ENCODE peak calls at places on chromosomes 6 and 20, in four cellular contexts. One of them, this sample, is unnamed.

GRCh38 chr6:1383729-1384548 is 5.4 kb upstream of the FOXF2 start:
- DNase-seq in tibial nerve: no peak
- DNase-seq in stomach: no peak
- DNase-seq in transverse colon: no peak
- DNase-seq in this sample: no peak

GRCh38 chr6:26240981-26241770 is 123.8 kb upstream of the BTN3A2 start:
- DNase-seq in transverse colon: no peak
- DNase-seq in tibial nerve: no peak
- DNase-seq in stomach: no peak
- DNase-seq in this sample: peak

GRCh38 chr6:53924821-53925422 is 130.1 kb downstream of the LRRC1 start:
- DNase-seq in stomach: no peak
- DNase-seq in tibial nerve: no peak
- DNase-seq in transverse colon: no peak
- DNase-seq in this sample: no peak

GRCh38 chr6:137571854-137572253 is 77.7 kb upstream of the OLIG3 start:
- DNase-seq in stomach: peak
- DNase-seq in transverse colon: peak
- DNase-seq in tibial nerve: peak
- DNase-seq in this sample: no peak

GRCh38 chr6:30378290-30378937 is 33.5 kb downstream of the RPP21 start:
- DNase-seq in stomach: no peak
- DNase-seq in tibial nerve: no peak
- DNase-seq in transverse colon: no peak
- DNase-seq in this sample: no peak

GRCh38 chr20:59564171-59564570 is 40.2 kb upstream of the PHACTR3 start:
- DNase-seq in stomach: no peak
- DNase-seq in tibial nerve: no peak
- DNase-seq in transverse colon: no peak
- DNase-seq in this sample: no peak

GRCh38 chr6:85135376-85136094 is 314.3 kb upstream of the NT5E start:
- DNase-seq in tibial nerve: no peak
- DNase-seq in transverse colon: no peak
- DNase-seq in stomach: no peak
- DNase-seq in this sample: no peak

GRCh38 chr6:122180132-122180531 is 219.3 kb upstream of the HSF2 start:
- DNase-seq in tibial nerve: no peak
- DNase-seq in stomach: no peak
- DNase-seq in transverse colon: no peak
- DNase-seq in this sample: no peak

GRCh38 chr6:15510121-15510520 is 152.7 kb downstream of the DTNBP1 start:
- DNase-seq in stomach: no peak
- DNase-seq in tibial nerve: no peak
- DNase-seq in transverse colon: no peak
- DNase-seq in this sample: no peak

GRCh38 chr6:155272353-155273222 is 8.8 kb downstream of the CLDN20 start:
- DNase-seq in tibial nerve: no peak
- DNase-seq in stomach: no peak
- DNase-seq in transverse colon: no peak
- DNase-seq in this sample: no peak

GRCh38 chr6:71933881-71934280 is 47.5 kb downstream of the RIMS1 start:
- DNase-seq in stomach: no peak
- DNase-seq in transverse colon: no peak
- DNase-seq in tibial nerve: no peak
- DNase-seq in this sample: no peak

GRCh38 chr20:48066256-48066655 is 281.0 kb upstream of the SULF2 start:
- DNase-seq in tibial nerve: no peak
- DNase-seq in transverse colon: no peak
- DNase-seq in stomach: no peak
- DNase-seq in this sample: no peak

GRCh38 chr6:142531727-142532126 is 229.9 kb downstream of the ADGRG6 start:
- DNase-seq in stomach: no peak
- DNase-seq in transverse colon: no peak
- DNase-seq in tibial nerve: no peak
- DNase-seq in this sample: no peak

GRCh38 chr20:62457831-62458230 is 18.0 kb downstream of the GATA5 start:
- DNase-seq in stomach: no peak
- DNase-seq in tibial nerve: no peak
- DNase-seq in transverse colon: no peak
- DNase-seq in this sample: no peak

GRCh38 chr6:1190361-1190760 is 121.5 kb upstream of the FOXQ1 start:
- DNase-seq in stomach: no peak
- DNase-seq in transverse colon: no peak
- DNase-seq in tibial nerve: no peak
- DNase-seq in this sample: no peak

GRCh38 chr20:50594591-50595432 is 84.6 kb downstream of the PTPN1 start:
- DNase-seq in transverse colon: no peak
- DNase-seq in tibial nerve: no peak
- DNase-seq in stomach: no peak
- DNase-seq in this sample: no peak

GRCh38 chr6:18213439-18213838 is 50.9 kb downstream of the DEK start:
- DNase-seq in transverse colon: no peak
- DNase-seq in tibial nerve: no peak
- DNase-seq in stomach: no peak
- DNase-seq in this sample: no peak

GRCh38 chr6:1896897-1897296 is 287.2 kb downstream of the FOXC1 start:
- DNase-seq in transverse colon: no peak
- DNase-seq in tibial nerve: no peak
- DNase-seq in stomach: no peak
- DNase-seq in this sample: no peak

GRCh38 chr6:163741743-163742363 is 327.3 kb downstream of the QKI start:
- DNase-seq in transverse colon: no peak
- DNase-seq in tibial nerve: no peak
- DNase-seq in stomach: no peak
- DNase-seq in this sample: peak

GRCh38 chr20:15267935-15268334 is 930.5 kb upstream of the FLRT3 start:
- DNase-seq in tibial nerve: no peak
- DNase-seq in stomach: no peak
- DNase-seq in transverse colon: no peak
- DNase-seq in this sample: no peak

GRCh38 chr6:5968817-5969726 is 37.7 kb downstream of the NRN1 start:
- DNase-seq in transverse colon: peak
- DNase-seq in stomach: peak
- DNase-seq in tibial nerve: peak
- DNase-seq in this sample: peak

GRCh38 chr6:17584241-17584803 is 15.8 kb upstream of the FAM8A1 start:
- DNase-seq in tibial nerve: peak
- DNase-seq in transverse colon: no peak
- DNase-seq in stomach: no peak
- DNase-seq in this sample: peak

GRCh38 chr6:33915134-33915533 is 111.3 kb upstream of the MLN start:
- DNase-seq in transverse colon: no peak
- DNase-seq in tibial nerve: peak
- DNase-seq in stomach: peak
- DNase-seq in this sample: no peak

GRCh38 chr6:5422321-5422915 is 161.1 kb downstream of the FARS2 start:
- DNase-seq in tibial nerve: no peak
- DNase-seq in transverse colon: peak
- DNase-seq in stomach: peak
- DNase-seq in this sample: no peak

GRCh38 chr6:8177721-8178120 is 75.4 kb upstream of the EEF1E1 start:
- DNase-seq in stomach: no peak
- DNase-seq in tibial nerve: no peak
- DNase-seq in transverse colon: no peak
- DNase-seq in this sample: no peak

GRCh38 chr6:131828946-131829345 is 21.1 kb downstream of the ENPP1 start:
- DNase-seq in transverse colon: no peak
- DNase-seq in stomach: no peak
- DNase-seq in tibial nerve: no peak
- DNase-seq in this sample: no peak

GRCh38 chr6:15058200-15059070 is 187.4 kb upstream of the JARID2 start:
- DNase-seq in tibial nerve: no peak
- DNase-seq in stomach: no peak
- DNase-seq in transverse colon: no peak
- DNase-seq in this sample: no peak

GRCh38 chr20:57629976-57630525 is 9.8 kb upstream of the ZBP1 start:
- DNase-seq in stomach: no peak
- DNase-seq in tibial nerve: no peak
- DNase-seq in transverse colon: no peak
- DNase-seq in this sample: no peak

GRCh38 chr20:43506238-43506637 is 1.3 kb upstream of the L3MBTL1 start:
- DNase-seq in stomach: no peak
- DNase-seq in tibial nerve: no peak
- DNase-seq in transverse colon: no peak
- DNase-seq in this sample: no peak

GRCh38 chr20:49700411-49701185 is 13.1 kb downstream of the B4GALT5 start:
- DNase-seq in tibial nerve: no peak
- DNase-seq in transverse colon: no peak
- DNase-seq in stomach: no peak
- DNase-seq in this sample: no peak

DNA sequence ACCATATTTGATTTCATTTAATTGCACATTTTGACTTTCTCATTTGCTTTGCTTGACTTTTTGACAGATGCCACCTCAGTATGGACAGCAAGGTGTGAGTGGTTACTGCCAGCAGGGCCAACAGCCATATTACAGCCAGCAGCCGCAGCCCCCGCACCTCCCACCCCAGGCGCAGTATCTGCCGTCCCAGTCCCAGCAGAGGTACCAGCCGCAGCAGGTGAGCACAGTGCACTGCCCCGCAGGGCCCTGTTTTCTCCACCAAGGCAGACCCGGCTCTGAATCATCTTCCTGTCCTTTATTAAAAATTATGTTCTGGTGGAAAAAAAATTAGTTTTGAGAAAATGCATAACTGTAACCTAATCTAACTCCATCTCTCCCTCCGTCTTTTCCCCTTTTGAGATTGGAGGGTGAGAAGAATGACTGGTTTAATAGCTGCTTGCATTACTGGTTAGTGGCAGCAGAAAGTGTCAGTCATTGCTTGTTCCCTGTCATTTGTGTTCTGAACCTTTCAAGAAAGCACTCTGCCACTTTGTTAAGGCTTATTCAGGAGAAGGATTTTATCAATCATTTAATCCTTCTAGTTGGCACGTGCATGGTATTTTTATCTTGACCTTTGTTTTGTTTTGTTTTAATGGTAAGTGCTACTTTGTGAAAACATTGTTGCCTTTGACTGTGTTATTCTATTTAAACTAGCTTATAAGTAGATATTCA is 124.3 kb downstream of the ARID1B start:
- DNase-seq in stomach: no peak
- DNase-seq in tibial nerve: no peak
- DNase-seq in transverse colon: no peak
- DNase-seq in this sample: no peak
- TF ChIP-seq EP300 in stomach: no peak
- TF ChIP-seq EP300 in tibial nerve: no peak
- TF ChIP-seq EP300 in transverse colon: no peak
- TF ChIP-seq EP300 in this sample: no peak

GRCh38 chr6:170149681-170150589 is 140.9 kb downstream of the DLL1 start:
- DNase-seq in stomach: no peak
- DNase-seq in transverse colon: no peak
- DNase-seq in tibial nerve: no peak
- DNase-seq in this sample: no peak
- TF ChIP-seq EP300 in stomach: no peak
- TF ChIP-seq EP300 in transverse colon: no peak
- TF ChIP-seq EP300 in tibial nerve: no peak
- TF ChIP-seq EP300 in this sample: no peak

GRCh38 chr6:157433678-157434081 is 52.7 kb downstream of the ZDHHC14 start:
- DNase-seq in transverse colon: no peak
- DNase-seq in stomach: no peak
- DNase-seq in tibial nerve: no peak
- DNase-seq in this sample: no peak
- TF ChIP-seq EP300 in transverse colon: no peak
- TF ChIP-seq EP300 in stomach: no peak
- TF ChIP-seq EP300 in tibial nerve: no peak
- TF ChIP-seq EP300 in this sample: no peak

DNA sequence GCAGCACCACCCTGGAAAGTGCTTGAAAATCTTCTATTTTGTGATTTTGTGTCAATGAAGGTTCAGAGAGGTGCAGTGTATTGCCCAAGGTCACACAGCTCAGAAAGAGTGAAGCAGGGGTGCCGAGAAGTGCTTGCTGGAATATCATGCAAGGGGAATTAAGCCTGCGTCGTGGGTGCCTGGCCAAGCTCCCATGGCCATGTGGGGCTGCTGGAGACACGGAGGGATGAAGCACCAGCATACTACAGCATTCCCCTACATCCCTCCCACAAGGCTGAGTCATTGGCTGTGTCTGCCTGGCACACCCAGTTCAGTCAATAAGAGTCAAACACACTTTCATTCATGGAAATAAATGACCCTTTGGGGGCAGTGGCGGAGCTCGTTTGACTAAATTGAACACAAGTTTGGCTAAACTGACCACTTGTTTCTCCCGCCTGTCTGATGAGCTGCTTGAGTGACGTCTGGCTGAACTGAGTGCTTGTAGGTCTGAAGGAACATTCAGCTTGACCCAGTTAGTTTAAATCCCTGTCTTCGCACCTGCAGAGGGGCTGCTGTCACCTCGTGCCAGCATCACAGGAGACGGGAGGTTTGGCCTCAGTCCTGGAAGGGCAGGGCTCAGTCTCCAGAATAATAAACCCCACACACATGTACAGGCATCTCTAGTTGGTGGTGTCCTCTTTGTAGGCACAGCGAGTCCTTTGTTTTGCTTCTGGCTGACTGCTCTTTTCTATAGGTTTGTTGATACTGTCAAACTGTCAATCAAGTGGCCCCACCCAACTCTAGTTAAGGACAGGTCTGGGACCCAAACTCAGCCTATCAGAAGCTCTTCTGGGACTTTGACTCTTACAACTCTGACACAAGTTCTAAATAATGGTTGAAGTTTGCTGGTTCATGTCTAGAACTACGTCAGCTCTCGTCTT is 8.4 kb upstream of the TGM2 start:
- DNase-seq in transverse colon: no peak
- DNase-seq in tibial nerve: no peak
- DNase-seq in stomach: peak
- DNase-seq in this sample: no peak
- TF ChIP-seq EP300 in transverse colon: no peak
- TF ChIP-seq EP300 in tibial nerve: peak
- TF ChIP-seq EP300 in stomach: no peak
- TF ChIP-seq EP300 in this sample: no peak

GRCh38 chr6:63556369-63556768 is 15.9 kb upstream of the LOC128125822 start:
- DNase-seq in transverse colon: no peak
- DNase-seq in stomach: no peak
- DNase-seq in tibial nerve: no peak
- DNase-seq in this sample: no peak

GRCh38 chr6:63565058-63565726 is 7.1 kb upstream of the LOC128125822 start:
- DNase-seq in transverse colon: peak
- DNase-seq in tibial nerve: no peak
- DNase-seq in stomach: no peak
- DNase-seq in this sample: no peak

GRCh38 chr6:63565727-63566625 is 6.3 kb upstream of the LOC128125822 start:
- DNase-seq in stomach: no peak
- DNase-seq in tibial nerve: no peak
- DNase-seq in transverse colon: no peak
- DNase-seq in this sample: no peak

GRCh38 chr6:63558270-63558669 is 14.0 kb upstream of the LOC128125822 start:
- DNase-seq in tibial nerve: no peak
- DNase-seq in stomach: no peak
- DNase-seq in transverse colon: no peak
- DNase-seq in this sample: no peak

GRCh38 chr6:63560806-63561672 is 11.2 kb upstream of the LOC128125822 start:
- DNase-seq in tibial nerve: no peak
- DNase-seq in transverse colon: no peak
- DNase-seq in stomach: no peak
- DNase-seq in this sample: no peak
- TF ChIP-seq EP300 in tibial nerve: no peak
- TF ChIP-seq EP300 in transverse colon: no peak
- TF ChIP-seq EP300 in stomach: no peak
- TF ChIP-seq EP300 in this sample: no peak

This sample was measured in upper lobe of left lung.